ENCODE peak calls at places on chromosomes 13 and 19, in four cellular contexts. U is H1, V is K562, Z is GM12878. D is an unnamed sample.

GRCh38 chr13:56189439-56189838 is 951.3 kb upstream of the PRR20A start:
- DNase-seq in U (no peak), V (no peak), Z (no peak), D (no peak)

GRCh38 chr19:50266896-50267295 is 62.3 kb downstream of the KCNC3 start:
- DNase-seq in U (peak), V (peak), Z (no peak), D (no peak)

GRCh38 chr19:13294812-13295567 is 144.8 kb downstream of the IER2 start:
- DNase-seq in U (no peak), V (no peak), Z (no peak), D (no peak)

GRCh38 chr19:48837586-48838191 is 1.4 kb upstream of the HSD17B14 start:
- DNase-seq in U (peak), V (no peak), Z (no peak), D (no peak)

GRCh38 chr19:18765224-18765623 is 25.9 kb downstream of the COMP start:
- DNase-seq in U (no peak), V (no peak), Z (no peak), D (no peak)

GRCh38 chr19:48962029-48962848 is 2.9 kb upstream of the FTL start:
- DNase-seq in U (peak), V (peak), Z (no peak), D (peak)

GRCh38 chr13:27977476-27978300 is 8.6 kb upstream of the CDX2 start:
- DNase-seq in U (peak), V (no peak), Z (no peak), D (no peak)

GRCh38 chr19:5018224-5019015 is 49.5 kb downstream of the KDM4B start:
- DNase-seq in U (no peak), V (no peak), Z (no peak), D (no peak)

GRCh38 chr19:46480409-46480808 is 9.0 kb upstream of the PNMA8A start:
- DNase-seq in U (no peak), V (no peak), Z (no peak), D (no peak)

GRCh38 chr19:16581145-16581970 is 9.1 kb upstream of the SLC35E1 start:
- DNase-seq in U (no peak), V (no peak), Z (no peak), D (no peak)

GRCh38 chr19:46350758-46351159 is 3.9 kb downstream of the PPP5C start:
- DNase-seq in U (no peak), V (no peak), Z (peak), D (no peak)

GRCh38 chr19:30457484-30457883 is 85.3 kb downstream of the ZNF536 start:
- DNase-seq in U (no peak), V (no peak), Z (no peak), D (no peak)

GRCh38 chr19:37817180-37817911 is 38.0 kb upstream of the ZNF573 start:
- DNase-seq in U (peak), V (no peak), Z (no peak), D (no peak)

GRCh38 chr13:19961484-19961883 is 3.0 kb downstream of the ZMYM2 start:
- DNase-seq in U (no peak), V (no peak), Z (no peak), D (no peak)

GRCh38 chr19:31340059-31341025 is 8.9 kb downstream of the TSHZ3 start:
- DNase-seq in U (peak), V (no peak), Z (no peak), D (no peak)

GRCh38 chr13:68944272-68944671 is 1163.4 kb upstream of the ATXN8OS start:
- DNase-seq in U (no peak), V (no peak), Z (no peak), D (no peak)
- TF ChIP-seq CEBPB in U (no peak), V (no peak), Z (no peak), D (no peak)

GRCh38 chr19:11092181-11092538 is 2.9 kb downstream of the LDLR start:
- DNase-seq in U (no peak), V (no peak), Z (no peak), D (peak)

GRCh38 chr19:11088508-11089253 is 582 bp upstream of the LDLR start:
- DNase-seq in U (no peak), V (no peak), Z (no peak), D (peak)

GRCh38 chr19:11090264-11091032 is 1.2 kb downstream of the LDLR start:
- DNase-seq in U (peak), V (peak), Z (peak), D (peak)

GRCh38 chr19:11089254-11090013 is at the start of gene LDLR:
- DNase-seq in U (peak), V (peak), Z (peak), D (peak)

DNA sequence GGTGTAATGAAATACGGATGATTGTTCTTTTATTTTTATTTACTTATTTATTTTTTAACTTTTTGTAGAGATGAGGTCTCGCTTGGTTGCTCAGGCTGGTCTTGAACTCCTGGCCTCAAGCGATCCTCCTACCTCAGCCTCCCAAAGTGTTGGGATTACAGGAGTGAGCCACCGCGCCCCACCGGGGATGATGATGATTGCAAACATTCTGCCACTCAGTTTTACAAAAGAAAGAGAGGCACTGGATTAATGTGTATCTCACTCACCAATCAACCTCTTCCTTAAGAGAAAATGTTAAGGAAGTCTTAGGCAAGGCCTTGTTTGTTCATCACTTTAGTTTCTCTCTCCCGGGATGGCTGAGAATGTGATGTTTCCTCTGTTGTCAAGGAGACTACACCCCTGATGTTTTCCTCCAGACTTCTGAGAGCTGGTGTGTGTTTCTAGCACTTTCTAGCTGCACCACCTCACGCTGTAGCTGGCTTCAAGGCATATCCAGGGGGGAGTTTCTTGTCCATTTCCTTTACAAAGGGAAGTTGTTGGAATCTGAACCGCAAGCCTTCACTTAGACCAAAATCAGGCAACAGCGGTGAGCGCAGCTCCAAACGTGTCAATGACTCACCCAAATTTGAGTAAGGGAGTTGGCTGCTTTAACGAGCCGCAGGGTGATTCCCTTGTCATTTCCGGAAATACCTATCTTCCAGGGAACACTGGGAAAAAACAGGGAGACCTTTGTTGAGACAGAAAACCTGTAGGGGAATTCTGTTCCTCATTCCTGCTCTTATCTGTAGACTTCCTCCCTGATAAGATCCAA is 2.3 kb downstream of the LDLR start:
- DNase-seq in U (no peak), V (no peak), Z (no peak), D (peak)
- TF ChIP-seq CREB1 in U (no peak), V (no peak), Z (no peak), D (no peak)

GRCh38 chr19:2607712-2608601 is 94.5 kb downstream of the GNG7 start:
- DNase-seq in U (no peak), V (no peak), Z (peak), D (no peak)
- TF ChIP-seq CEBPB in U (no peak), V (no peak), Z (peak), D (no peak)

GRCh38 chr13:52739468-52740071 is at the start of gene CNMD:
- DNase-seq in U (peak), V (no peak), Z (no peak), D (no peak)
- TF ChIP-seq CREB1 in U (peak), V (no peak), Z (no peak), D (peak)

GRCh38 chr13:112029143-112029542 is 37.8 kb upstream of the SOX1 start:
- DNase-seq in U (no peak), V (no peak), Z (no peak), D (no peak)

GRCh38 chr13:112028481-112028880 is 38.5 kb upstream of the SOX1 start:
- DNase-seq in U (no peak), V (no peak), Z (no peak), D (no peak)

GRCh38 chr13:112032186-112032835 is 34.6 kb upstream of the SOX1 start:
- DNase-seq in U (no peak), V (no peak), Z (no peak), D (no peak)

GRCh38 chr13:112024577-112024976 is 42.4 kb upstream of the SOX1 start:
- DNase-seq in U (no peak), V (no peak), Z (no peak), D (no peak)

DNA sequence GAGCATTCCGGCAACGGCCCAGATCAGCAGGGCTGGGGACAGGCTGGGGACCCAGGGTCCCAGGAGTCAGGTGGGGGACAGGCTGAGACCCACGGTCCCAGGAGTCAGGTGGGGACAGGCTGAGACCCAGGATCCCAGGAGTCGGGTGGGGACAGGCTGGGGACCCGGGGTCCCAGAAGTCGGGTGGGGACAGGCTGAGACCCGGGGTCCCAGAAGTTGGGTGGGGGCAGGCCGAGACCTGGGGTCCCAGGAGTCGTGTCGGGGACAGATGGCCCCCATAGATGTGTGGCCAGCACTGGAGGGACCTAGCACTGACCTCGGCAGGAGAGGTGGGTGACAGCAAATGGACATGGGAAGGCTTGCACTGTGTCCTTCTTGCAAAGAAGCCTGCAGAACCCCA is 39.7 kb upstream of the SOX1 start:
- DNase-seq in U (no peak), V (no peak), Z (no peak), D (no peak)
- TF ChIP-seq CEBPB in U (no peak), V (no peak), Z (no peak), D (no peak)